ENCODE peak calls at places on chromosomes 3 and 15, in ten cellular contexts. One of them, this sample, is unnamed.

GRCh38 chr3:25693238-25693637 is 28.5 kb upstream of the TOP2B start:
- DNase-seq in thyroid gland: no peak
- DNase-seq in uterus: no peak
- DNase-seq in stimulated activated naive CD8-positive, alpha-beta T cell treated with anti-CD3 and anti-CD28 coated beads, Interleukin-15, Interleukin-2, amounts not matched to agents 100 U/mL and 50 U/mL, for 24 hours: no peak
- DNase-seq in fibroblast of villous mesenchyme: no peak
- DNase-seq in glutamatergic neuron: no peak
- DNase-seq in neuronal stem cell: no peak
- DNase-seq in posterior cingulate gyrus: no peak
- DNase-seq in Peyer's patch: no peak
- DNase-seq in stimulated activated CD8-positive, alpha-beta memory T cell treated with anti-CD3 and anti-CD28 coated beads, Interleukin-15, amount 100 ng/mL, for 1 hour: no peak
- DNase-seq in this sample: no peak

GRCh38 chr3:36700537-36701248 is 63.7 kb downstream of the DCLK3 start:
- DNase-seq in stimulated activated naive CD8-positive, alpha-beta T cell treated with anti-CD3 and anti-CD28 coated beads, Interleukin-15, Interleukin-2, amounts not matched to agents 100 U/mL and 50 U/mL, for 24 hours: peak; percentile 56
- DNase-seq in uterus: peak; percentile 53
- DNase-seq in stimulated activated CD8-positive, alpha-beta memory T cell treated with anti-CD3 and anti-CD28 coated beads, Interleukin-15, amount 100 ng/mL, for 1 hour: no peak
- DNase-seq in neuronal stem cell: peak; percentile 54
- DNase-seq in glutamatergic neuron: peak; percentile 76
- DNase-seq in Peyer's patch: peak; percentile 60
- DNase-seq in posterior cingulate gyrus: peak; percentile 50
- DNase-seq in thyroid gland: peak; percentile 63
- DNase-seq in fibroblast of villous mesenchyme: peak; percentile 67
- DNase-seq in this sample: peak; percentile 22

GRCh38 chr3:140850210-140850955 is 91.3 kb upstream of the SLC25A36 start:
- DNase-seq in neuronal stem cell: no peak
- DNase-seq in stimulated activated naive CD8-positive, alpha-beta T cell treated with anti-CD3 and anti-CD28 coated beads, Interleukin-15, Interleukin-2, amounts not matched to agents 100 U/mL and 50 U/mL, for 24 hours: no peak
- DNase-seq in thyroid gland: no peak
- DNase-seq in posterior cingulate gyrus: no peak
- DNase-seq in Peyer's patch: no peak
- DNase-seq in glutamatergic neuron: no peak
- DNase-seq in fibroblast of villous mesenchyme: no peak
- DNase-seq in uterus: no peak
- DNase-seq in stimulated activated CD8-positive, alpha-beta memory T cell treated with anti-CD3 and anti-CD28 coated beads, Interleukin-15, amount 100 ng/mL, for 1 hour: no peak
- DNase-seq in this sample: no peak

GRCh38 chr15:82646250-82647044 is 716 bp downstream of the CPEB1 start:
- DNase-seq in glutamatergic neuron: peak; percentile 57
- DNase-seq in uterus: peak; percentile 27
- DNase-seq in neuronal stem cell: no peak
- DNase-seq in thyroid gland: peak; percentile 53
- DNase-seq in posterior cingulate gyrus: peak; percentile 41
- DNase-seq in stimulated activated CD8-positive, alpha-beta memory T cell treated with anti-CD3 and anti-CD28 coated beads, Interleukin-15, amount 100 ng/mL, for 1 hour: no peak
- DNase-seq in stimulated activated naive CD8-positive, alpha-beta T cell treated with anti-CD3 and anti-CD28 coated beads, Interleukin-15, Interleukin-2, amounts not matched to agents 100 U/mL and 50 U/mL, for 24 hours: peak; percentile 13
- DNase-seq in fibroblast of villous mesenchyme: no peak
- DNase-seq in Peyer's patch: no peak
- DNase-seq in this sample: no peak

GRCh38 chr3:124918524-124918923 is 16.0 kb downstream of the MUC13 start:
- DNase-seq in fibroblast of villous mesenchyme: no peak
- DNase-seq in neuronal stem cell: no peak
- DNase-seq in thyroid gland: no peak
- DNase-seq in stimulated activated naive CD8-positive, alpha-beta T cell treated with anti-CD3 and anti-CD28 coated beads, Interleukin-15, Interleukin-2, amounts not matched to agents 100 U/mL and 50 U/mL, for 24 hours: no peak
- DNase-seq in stimulated activated CD8-positive, alpha-beta memory T cell treated with anti-CD3 and anti-CD28 coated beads, Interleukin-15, amount 100 ng/mL, for 1 hour: no peak
- DNase-seq in uterus: no peak
- DNase-seq in glutamatergic neuron: no peak
- DNase-seq in posterior cingulate gyrus: no peak
- DNase-seq in Peyer's patch: no peak
- DNase-seq in this sample: no peak

GRCh38 chr3:58325525-58325992 is 7.1 kb upstream of the PXK start:
- DNase-seq in stimulated activated naive CD8-positive, alpha-beta T cell treated with anti-CD3 and anti-CD28 coated beads, Interleukin-15, Interleukin-2, amounts not matched to agents 100 U/mL and 50 U/mL, for 24 hours: no peak
- DNase-seq in Peyer's patch: no peak
- DNase-seq in glutamatergic neuron: no peak
- DNase-seq in uterus: no peak
- DNase-seq in fibroblast of villous mesenchyme: peak; percentile 72
- DNase-seq in posterior cingulate gyrus: no peak
- DNase-seq in neuronal stem cell: no peak
- DNase-seq in thyroid gland: peak; percentile 72
- DNase-seq in stimulated activated CD8-positive, alpha-beta memory T cell treated with anti-CD3 and anti-CD28 coated beads, Interleukin-15, amount 100 ng/mL, for 1 hour: no peak
- DNase-seq in this sample: no peak

GRCh38 chr3:13353936-13354542 is 66.1 kb downstream of the NUP210 start:
- DNase-seq in stimulated activated CD8-positive, alpha-beta memory T cell treated with anti-CD3 and anti-CD28 coated beads, Interleukin-15, amount 100 ng/mL, for 1 hour: no peak
- DNase-seq in neuronal stem cell: no peak
- DNase-seq in glutamatergic neuron: no peak
- DNase-seq in stimulated activated naive CD8-positive, alpha-beta T cell treated with anti-CD3 and anti-CD28 coated beads, Interleukin-15, Interleukin-2, amounts not matched to agents 100 U/mL and 50 U/mL, for 24 hours: no peak
- DNase-seq in thyroid gland: no peak
- DNase-seq in fibroblast of villous mesenchyme: no peak
- DNase-seq in posterior cingulate gyrus: no peak
- DNase-seq in Peyer's patch: no peak
- DNase-seq in uterus: no peak
- DNase-seq in this sample: no peak

GRCh38 chr15:99564221-99565030 is 1.4 kb upstream of the MEF2A start:
- DNase-seq in uterus: peak; percentile 32
- DNase-seq in thyroid gland: peak; percentile 25
- DNase-seq in glutamatergic neuron: peak; percentile 34
- DNase-seq in Peyer's patch: peak; percentile 52
- DNase-seq in posterior cingulate gyrus: peak; percentile 35
- DNase-seq in stimulated activated CD8-positive, alpha-beta memory T cell treated with anti-CD3 and anti-CD28 coated beads, Interleukin-15, amount 100 ng/mL, for 1 hour: no peak
- DNase-seq in neuronal stem cell: no peak
- DNase-seq in fibroblast of villous mesenchyme: peak; percentile 42
- DNase-seq in stimulated activated naive CD8-positive, alpha-beta T cell treated with anti-CD3 and anti-CD28 coated beads, Interleukin-15, Interleukin-2, amounts not matched to agents 100 U/mL and 50 U/mL, for 24 hours: no peak
- DNase-seq in this sample: no peak

GRCh38 chr3:160162440-160162839 is 62.8 kb upstream of the C3orf80 start:
- DNase-seq in uterus: no peak
- DNase-seq in Peyer's patch: no peak
- DNase-seq in fibroblast of villous mesenchyme: no peak
- DNase-seq in thyroid gland: no peak
- DNase-seq in stimulated activated CD8-positive, alpha-beta memory T cell treated with anti-CD3 and anti-CD28 coated beads, Interleukin-15, amount 100 ng/mL, for 1 hour: no peak
- DNase-seq in stimulated activated naive CD8-positive, alpha-beta T cell treated with anti-CD3 and anti-CD28 coated beads, Interleukin-15, Interleukin-2, amounts not matched to agents 100 U/mL and 50 U/mL, for 24 hours: no peak
- DNase-seq in glutamatergic neuron: peak; percentile 68
- DNase-seq in posterior cingulate gyrus: no peak
- DNase-seq in neuronal stem cell: peak; percentile 84
- DNase-seq in this sample: no peak

GRCh38 chr3:74631341-74631740 is 16.9 kb upstream of the CNTN3 start:
- DNase-seq in glutamatergic neuron: no peak
- DNase-seq in Peyer's patch: no peak
- DNase-seq in posterior cingulate gyrus: no peak
- DNase-seq in stimulated activated CD8-positive, alpha-beta memory T cell treated with anti-CD3 and anti-CD28 coated beads, Interleukin-15, amount 100 ng/mL, for 1 hour: no peak
- DNase-seq in thyroid gland: no peak
- DNase-seq in uterus: no peak
- DNase-seq in stimulated activated naive CD8-positive, alpha-beta T cell treated with anti-CD3 and anti-CD28 coated beads, Interleukin-15, Interleukin-2, amounts not matched to agents 100 U/mL and 50 U/mL, for 24 hours: no peak
- DNase-seq in neuronal stem cell: no peak
- DNase-seq in fibroblast of villous mesenchyme: no peak
- DNase-seq in this sample: no peak

GRCh38 chr15:48963524-48964113 is at the start of gene SHC4:
- DNase-seq in neuronal stem cell: peak; percentile 50
- DNase-seq in Peyer's patch: peak; percentile 61
- DNase-seq in posterior cingulate gyrus: peak; percentile 58
- DNase-seq in glutamatergic neuron: peak; percentile 63
- DNase-seq in stimulated activated CD8-positive, alpha-beta memory T cell treated with anti-CD3 and anti-CD28 coated beads, Interleukin-15, amount 100 ng/mL, for 1 hour: no peak
- DNase-seq in fibroblast of villous mesenchyme: peak; percentile 83
- DNase-seq in uterus: peak; percentile 65
- DNase-seq in thyroid gland: peak; percentile 84
- DNase-seq in stimulated activated naive CD8-positive, alpha-beta T cell treated with anti-CD3 and anti-CD28 coated beads, Interleukin-15, Interleukin-2, amounts not matched to agents 100 U/mL and 50 U/mL, for 24 hours: no peak
- DNase-seq in this sample: peak; percentile 40

GRCh38 chr3:94028093-94028837 is at the start of gene STX19:
- DNase-seq in glutamatergic neuron: no peak
- DNase-seq in thyroid gland: no peak
- DNase-seq in neuronal stem cell: no peak
- DNase-seq in posterior cingulate gyrus: no peak
- DNase-seq in stimulated activated naive CD8-positive, alpha-beta T cell treated with anti-CD3 and anti-CD28 coated beads, Interleukin-15, Interleukin-2, amounts not matched to agents 100 U/mL and 50 U/mL, for 24 hours: no peak
- DNase-seq in uterus: no peak
- DNase-seq in fibroblast of villous mesenchyme: no peak
- DNase-seq in stimulated activated CD8-positive, alpha-beta memory T cell treated with anti-CD3 and anti-CD28 coated beads, Interleukin-15, amount 100 ng/mL, for 1 hour: no peak
- DNase-seq in Peyer's patch: no peak
- DNase-seq in this sample: no peak

GRCh38 chr3:52492059-52492458 is 3.1 kb upstream of the STAB1 start:
- DNase-seq in neuronal stem cell: no peak
- DNase-seq in Peyer's patch: no peak
- DNase-seq in uterus: no peak
- DNase-seq in fibroblast of villous mesenchyme: no peak
- DNase-seq in glutamatergic neuron: no peak
- DNase-seq in stimulated activated naive CD8-positive, alpha-beta T cell treated with anti-CD3 and anti-CD28 coated beads, Interleukin-15, Interleukin-2, amounts not matched to agents 100 U/mL and 50 U/mL, for 24 hours: no peak
- DNase-seq in stimulated activated CD8-positive, alpha-beta memory T cell treated with anti-CD3 and anti-CD28 coated beads, Interleukin-15, amount 100 ng/mL, for 1 hour: no peak
- DNase-seq in posterior cingulate gyrus: no peak
- DNase-seq in thyroid gland: no peak
- DNase-seq in this sample: no peak

GRCh38 chr15:31268108-31268501 is 58.5 kb upstream of the KLF13 start:
- DNase-seq in stimulated activated naive CD8-positive, alpha-beta T cell treated with anti-CD3 and anti-CD28 coated beads, Interleukin-15, Interleukin-2, amounts not matched to agents 100 U/mL and 50 U/mL, for 24 hours: no peak
- DNase-seq in Peyer's patch: peak; percentile 45
- DNase-seq in uterus: no peak
- DNase-seq in stimulated activated CD8-positive, alpha-beta memory T cell treated with anti-CD3 and anti-CD28 coated beads, Interleukin-15, amount 100 ng/mL, for 1 hour: no peak
- DNase-seq in posterior cingulate gyrus: no peak
- DNase-seq in glutamatergic neuron: no peak
- DNase-seq in neuronal stem cell: no peak
- DNase-seq in thyroid gland: peak; percentile 76
- DNase-seq in fibroblast of villous mesenchyme: no peak
- DNase-seq in this sample: no peak

GRCh38 chr3:51343918-51344687 is 41.0 kb upstream of the MANF start:
- DNase-seq in posterior cingulate gyrus: no peak
- DNase-seq in uterus: no peak
- DNase-seq in neuronal stem cell: no peak
- DNase-seq in fibroblast of villous mesenchyme: peak; percentile 76
- DNase-seq in glutamatergic neuron: no peak
- DNase-seq in thyroid gland: no peak
- DNase-seq in stimulated activated naive CD8-positive, alpha-beta T cell treated with anti-CD3 and anti-CD28 coated beads, Interleukin-15, Interleukin-2, amounts not matched to agents 100 U/mL and 50 U/mL, for 24 hours: no peak
- DNase-seq in stimulated activated CD8-positive, alpha-beta memory T cell treated with anti-CD3 and anti-CD28 coated beads, Interleukin-15, amount 100 ng/mL, for 1 hour: no peak
- DNase-seq in Peyer's patch: peak; percentile 45
- DNase-seq in this sample: no peak

GRCh38 chr3:196537319-196537984 is 22.3 kb upstream of the SMCO1 start:
- DNase-seq in thyroid gland: peak; percentile 5
- DNase-seq in Peyer's patch: peak; percentile 82
- DNase-seq in glutamatergic neuron: peak; percentile 60
- DNase-seq in uterus: peak; percentile 27
- DNase-seq in neuronal stem cell: peak; percentile 60
- DNase-seq in fibroblast of villous mesenchyme: no peak
- DNase-seq in stimulated activated naive CD8-positive, alpha-beta T cell treated with anti-CD3 and anti-CD28 coated beads, Interleukin-15, Interleukin-2, amounts not matched to agents 100 U/mL and 50 U/mL, for 24 hours: peak; percentile 73
- DNase-seq in posterior cingulate gyrus: no peak
- DNase-seq in stimulated activated CD8-positive, alpha-beta memory T cell treated with anti-CD3 and anti-CD28 coated beads, Interleukin-15, amount 100 ng/mL, for 1 hour: peak; percentile 60
- DNase-seq in this sample: no peak

GRCh38 chr15:47820780-47821319 is 103.5 kb downstream of the SEMA6D start:
- DNase-seq in uterus: no peak
- DNase-seq in thyroid gland: peak; percentile 38
- DNase-seq in fibroblast of villous mesenchyme: peak; percentile 75
- DNase-seq in neuronal stem cell: no peak
- DNase-seq in stimulated activated naive CD8-positive, alpha-beta T cell treated with anti-CD3 and anti-CD28 coated beads, Interleukin-15, Interleukin-2, amounts not matched to agents 100 U/mL and 50 U/mL, for 24 hours: no peak
- DNase-seq in posterior cingulate gyrus: no peak
- DNase-seq in glutamatergic neuron: no peak
- DNase-seq in Peyer's patch: no peak
- DNase-seq in stimulated activated CD8-positive, alpha-beta memory T cell treated with anti-CD3 and anti-CD28 coated beads, Interleukin-15, amount 100 ng/mL, for 1 hour: no peak
- DNase-seq in this sample: no peak

GRCh38 chr3:114698355-114699105 is 404.7 kb downstream of the TIGIT start:
- DNase-seq in neuronal stem cell: no peak
- DNase-seq in uterus: no peak
- DNase-seq in stimulated activated CD8-positive, alpha-beta memory T cell treated with anti-CD3 and anti-CD28 coated beads, Interleukin-15, amount 100 ng/mL, for 1 hour: no peak
- DNase-seq in fibroblast of villous mesenchyme: no peak
- DNase-seq in Peyer's patch: no peak
- DNase-seq in stimulated activated naive CD8-positive, alpha-beta T cell treated with anti-CD3 and anti-CD28 coated beads, Interleukin-15, Interleukin-2, amounts not matched to agents 100 U/mL and 50 U/mL, for 24 hours: no peak
- DNase-seq in glutamatergic neuron: no peak
- DNase-seq in posterior cingulate gyrus: no peak
- DNase-seq in thyroid gland: no peak
- DNase-seq in this sample: no peak

GRCh38 chr15:50321680-50322079 is 33.3 kb downstream of the GABPB1 start:
- DNase-seq in posterior cingulate gyrus: no peak
- DNase-seq in fibroblast of villous mesenchyme: peak; percentile 42
- DNase-seq in neuronal stem cell: no peak
- DNase-seq in stimulated activated naive CD8-positive, alpha-beta T cell treated with anti-CD3 and anti-CD28 coated beads, Interleukin-15, Interleukin-2, amounts not matched to agents 100 U/mL and 50 U/mL, for 24 hours: no peak
- DNase-seq in Peyer's patch: no peak
- DNase-seq in stimulated activated CD8-positive, alpha-beta memory T cell treated with anti-CD3 and anti-CD28 coated beads, Interleukin-15, amount 100 ng/mL, for 1 hour: no peak
- DNase-seq in uterus: no peak
- DNase-seq in thyroid gland: no peak
- DNase-seq in glutamatergic neuron: no peak
- DNase-seq in this sample: no peak

This sample was measured in pulmonary artery endothelial cell.